ENCODE peak calls at places on chromosome 14, in four cellular contexts. H is SK-MEL-5, O is NCI-H345, C is fibroblast of pulmonary artery. D is an unnamed sample.

GRCh38 chr14:100261621-100262020 is 22.7 kb downstream of the YY1 start:
- DNase-seq in H (no peak), O (no peak), C (no peak), D (no peak)

GRCh38 chr14:101716077-101716950 is 45.2 kb upstream of the PPP2R5C start:
- DNase-seq in H (no peak), O (no peak), C (no peak), D (no peak)

GRCh38 chr14:94392510-94392935 is 4.1 kb upstream of the SERPINA1 start:
- DNase-seq in H (no peak), O (no peak), C (peak), D (no peak)

GRCh38 chr14:35858521-35859209 is 32.5 kb downstream of the BRMS1L start:
- DNase-seq in H (no peak), O (no peak), C (peak), D (no peak)

GRCh38 chr14:60707858-60708257 is 16.3 kb downstream of the SIX4 start:
- DNase-seq in H (no peak), O (no peak), C (no peak), D (no peak)

GRCh38 chr14:50047274-50047676 is 69.1 kb downstream of the VCPKMT start:
- DNase-seq in H (peak), O (no peak), C (no peak), D (no peak)

GRCh38 chr14:74569387-74569786 is 42.6 kb downstream of the LTBP2 start:
- DNase-seq in H (no peak), O (no peak), C (no peak), D (no peak)

GRCh38 chr14:55881577-55882241 is 236.5 kb upstream of the PELI2 start:
- DNase-seq in H (no peak), O (no peak), C (no peak), D (no peak)

GRCh38 chr14:61562321-61563161 is 132.8 kb upstream of the HIF1A start:
- DNase-seq in H (no peak), O (no peak), C (peak), D (no peak)

GRCh38 chr14:21192875-21193535 is 37.1 kb upstream of the OR5AU1 start:
- DNase-seq in H (no peak), O (no peak), C (no peak), D (no peak)

GRCh38 chr14:71206123-71206522 is 298.9 kb downstream of the PCNX1 start:
- DNase-seq in H (no peak), O (no peak), C (no peak), D (no peak)

GRCh38 chr14:93764211-93764659 is 24.1 kb downstream of the PRIMA1 start:
- DNase-seq in H (no peak), O (no peak), C (peak), D (no peak)

GRCh38 chr14:99763527-99764221 is 29.5 kb upstream of the EML1 start:
- DNase-seq in H (no peak), O (no peak), C (no peak), D (no peak)

GRCh38 chr14:101235042-101235871 is 326.0 kb upstream of the DIO3 start:
- DNase-seq in H (peak), O (peak), C (peak), D (peak)

GRCh38 chr14:102508774-102509743 is 517 bp downstream of the ANKRD9 start:
- DNase-seq in H (peak), O (no peak), C (peak), D (no peak)

GRCh38 chr14:77843155-77843554 is 43.2 kb downstream of the ADCK1 start:
- DNase-seq in H (no peak), O (no peak), C (no peak), D (no peak)

GRCh38 chr14:68634874-68635601 is 157.8 kb downstream of the ZFP36L1 start:
- DNase-seq in H (no peak), O (no peak), C (no peak), D (no peak)

GRCh38 chr14:52048641-52049204 is 20.1 kb downstream of the NID2 start:
- DNase-seq in H (peak), O (peak), C (no peak), D (no peak)

GRCh38 chr14:90986510-90986909 is 73.9 kb downstream of the RPS6KA5 start:
- DNase-seq in H (no peak), O (no peak), C (no peak), D (no peak)

GRCh38 chr14:59028476-59029202 is 159.8 kb upstream of the DAAM1 start:
- DNase-seq in H (peak), O (peak), C (peak), D (peak)

GRCh38 chr14:77485256-77485655 is 13.4 kb downstream of the ISM2 start:
- DNase-seq in H (no peak), O (no peak), C (no peak), D (no peak)

GRCh38 chr14:36856095-36856878 is 194.6 kb downstream of the PAX9 start:
- DNase-seq in H (no peak), O (peak), C (no peak), D (no peak)

GRCh38 chr14:20690848-20691640 is 2.5 kb downstream of the ANG start:
- DNase-seq in H (peak), O (peak), C (peak), D (peak)

GRCh38 chr14:47917344-47917954 is 242.0 kb upstream of the MDGA2 start:
- DNase-seq in H (peak), O (peak), C (peak), D (peak)

GRCh38 chr14:75566321-75566720 is 12.1 kb upstream of the FLVCR2 start:
- DNase-seq in H (no peak), O (no peak), C (no peak), D (no peak)

GRCh38 chr14:26531894-26532293 is 65.9 kb downstream of the NOVA1 start:
- DNase-seq in H (no peak), O (no peak), C (peak), D (no peak)

GRCh38 chr14:71497645-71498086 is 434.6 kb upstream of the RGS6 start:
- DNase-seq in H (peak), O (peak), C (peak), D (peak)

GRCh38 chr14:63045612-63046320 is 508 bp upstream of the KCNH5 start:
- DNase-seq in H (no peak), O (peak), C (peak), D (peak)

GRCh38 chr14:102075155-102075554 is 11.7 kb downstream of the HSP90AA1 start:
- DNase-seq in H (no peak), O (no peak), C (no peak), D (no peak)

GRCh38 chr14:76382495-76382832 is 6.5 kb downstream of the ESRRB start:
- DNase-seq in H (no peak), O (no peak), C (no peak), D (no peak)

GRCh38 chr14:77007975-77008421 is 20.5 kb downstream of the IRF2BPL start:
- DNase-seq in H (no peak), O (no peak), C (no peak), D (peak)

GRCh38 chr14:72503696-72504368 is 390.1 kb downstream of the DPF3 start:
- DNase-seq in H (no peak), O (no peak), C (peak), D (no peak)

D was measured in NCI-H1105.